ENCODE peak calls at places on chromosome 2, in eight cellular contexts. H is activated T-cell treated with anti-CD3 and anti-CD28 coated beads for 1 hour; L is activated naive CD4-positive, alpha-beta T cell treated with Interleukin-2 at 50 U/mL for 16 hours; T is kidney epithelial cell; Y is stimulated activated CD8-positive, alpha-beta memory T cell treated with anti-CD3 and anti-CD28 coated beads, Interleukin-15, amount 100 ng/mL, for 24 hours; D is HuH-7.5; S is stimulated activated CD4-positive, alpha-beta T cell treated with anti-CD3 and anti-CD28 coated beads, Interleukin-2, amount 100 ng/mL, for 24 hours; Z is AG08396. X is an unnamed sample.

GRCh38 chr2:71843391-71843850 is 304.2 kb downstream of the CYP26B1 start:
- DNase-seq in Y (no peak), S (no peak), Z (peak), L (no peak), D (no peak), T (peak), H (no peak), X (peak)

GRCh38 chr2:162029287-162029901 is 44.6 kb downstream of the DPP4 start:
- DNase-seq in Y (no peak), Z (peak), L (no peak), T (peak), D (no peak), H (no peak), S (no peak), X (peak)

GRCh38 chr2:26564121-26564520 is 77.0 kb downstream of the CIB4 start:
- DNase-seq in Z (no peak), L (no peak), D (no peak), Y (no peak), H (no peak), S (no peak), T (no peak), X (peak)

GRCh38 chr2:101776172-101777043 is 78.9 kb downstream of the MAP4K4 start:
- DNase-seq in Y (no peak), H (no peak), Z (no peak), S (no peak), L (no peak), D (no peak), T (no peak), X (no peak)

GRCh38 chr2:85792783-85793441 is 39.1 kb downstream of the ATOH8 start:
- DNase-seq in H (no peak), Y (no peak), S (no peak), Z (peak), D (no peak), L (no peak), T (peak), X (peak)

GRCh38 chr2:128309341-128310093 is 9.2 kb downstream of the HS6ST1 start:
- DNase-seq in S (no peak), T (no peak), L (no peak), D (peak), H (no peak), Y (no peak), Z (no peak), X (peak)

GRCh38 chr2:23574919-23575654 is 190.1 kb downstream of the KLHL29 start:
- DNase-seq in S (no peak), L (no peak), Y (no peak), Z (no peak), T (no peak), D (no peak), H (no peak), X (peak)

GRCh38 chr2:239372835-239373234 is 28.0 kb downstream of the HDAC4 start:
- DNase-seq in D (no peak), T (no peak), S (no peak), Z (no peak), Y (no peak), L (no peak), H (no peak), X (no peak)

GRCh38 chr2:47088371-47089082 is 66.6 kb downstream of the STPG4 start:
- DNase-seq in H (no peak), Y (no peak), D (no peak), T (no peak), Z (peak), S (no peak), L (no peak), X (peak)